ENCODE peak calls at places on chromosomes 12 and 14, in ten cellular contexts. M is hypothalamus, S is A172, X is AG04450, U is ELR, B is heart right ventricle, E is omental fat pad, W is mucosa of descending colon, R is NCI-H1694, Z is amygdala. A is an unnamed sample.

GRCh38 chr14:65261425-65261920 is 151.1 kb upstream of the FUT8 start:
- DNase-seq in M (no peak), S (no peak), X (no peak), U (peak; percentile 70), B (no peak), E (no peak), W (no peak), R (no peak), Z (no peak), A (no peak)

GRCh38 chr12:9606736-9607372 is 862 bp downstream of the KLRB1 start:
- DNase-seq in M (no peak), S (no peak), X (no peak), U (no peak), B (no peak), E (no peak), W (no peak), R (no peak), Z (no peak), A (no peak)

GRCh38 chr14:104955396-104955770 is 22.8 kb downstream of the AHNAK2 start:
- DNase-seq in M (no peak), S (no peak), X (no peak), U (no peak), B (no peak), E (no peak), W (no peak), R (no peak), Z (no peak), A (no peak)

GRCh38 chr12:57611810-57612710 is 825 bp downstream of the ARHGEF25 start:
- DNase-seq in M (no peak), S (no peak), X (no peak), U (no peak), B (no peak), E (no peak), W (no peak), R (peak; percentile 76), Z (no peak), A (no peak)

GRCh38 chr14:22283000-22283399 is 306.0 kb downstream of the DAD1 start:
- DNase-seq in M (no peak), S (no peak), X (no peak), U (no peak), B (no peak), E (no peak), W (no peak), R (no peak), Z (no peak), A (no peak)

GRCh38 chr14:52111583-52111982 is 42.7 kb upstream of the NID2 start:
- DNase-seq in M (no peak), S (peak; percentile 26), X (no peak), U (peak; percentile 94), B (no peak), E (no peak), W (no peak), R (no peak), Z (no peak), A (no peak)

GRCh38 chr12:77315407-77315806 is 250.0 kb upstream of the E2F7 start:
- DNase-seq in M (no peak), S (no peak), X (no peak), U (no peak), B (no peak), E (no peak), W (no peak), R (no peak), Z (no peak), A (no peak)

GRCh38 chr12:69685810-69686209 is 13.3 kb downstream of the BEST3 start:
- DNase-seq in M (no peak), S (peak; percentile 41), X (no peak), U (peak; percentile 85), B (no peak), E (no peak), W (no peak), R (no peak), Z (no peak), A (no peak)

GRCh38 chr14:23751591-23751990 is 115.4 kb downstream of the DHRS2 start:
- DNase-seq in M (no peak), S (no peak), X (no peak), U (peak; percentile 3), B (no peak), E (no peak), W (no peak), R (no peak), Z (no peak), A (no peak)

GRCh38 chr12:131047789-131048610 is 94.3 kb downstream of the ADGRD1 start:
- DNase-seq in M (no peak), S (no peak), X (no peak), U (no peak), B (peak; percentile 77), E (no peak), W (peak; percentile 54), R (no peak), Z (no peak), A (peak; percentile 91)

GRCh38 chr14:27002179-27002578 is 404.3 kb upstream of the NOVA1 start:
- DNase-seq in M (no peak), S (no peak), X (no peak), U (no peak), B (no peak), E (no peak), W (no peak), R (no peak), Z (no peak), A (no peak)

GRCh38 chr14:49594347-49595089 is 4.2 kb upstream of the LRR1 start:
- DNase-seq in M (no peak), S (no peak), X (peak; percentile 46), U (peak; percentile 52), B (no peak), E (no peak), W (no peak), R (no peak), Z (no peak), A (no peak)

GRCh38 chr12:114311966-114312365 is 94.0 kb downstream of the TBX5 start:
- DNase-seq in M (peak; percentile 0), S (peak; percentile 28), X (no peak), U (peak; percentile 35), B (peak; percentile 9), E (no peak), W (no peak), R (no peak), Z (no peak), A (no peak)

GRCh38 chr12:104182621-104183378 is 32.8 kb upstream of the TXNRD1 start:
- DNase-seq in M (no peak), S (no peak), X (no peak), U (no peak), B (no peak), E (no peak), W (no peak), R (no peak), Z (no peak), A (no peak)

GRCh38 chr12:68119724-68120211 is 39.8 kb downstream of the IFNG start:
- DNase-seq in M (no peak), S (peak; percentile 11), X (no peak), U (no peak), B (no peak), E (no peak), W (no peak), R (no peak), Z (peak; percentile 6), A (no peak)

GRCh38 chr14:35949933-35950332 is 123.8 kb downstream of the BRMS1L start:
- DNase-seq in M (no peak), S (no peak), X (no peak), U (no peak), B (no peak), E (no peak), W (no peak), R (no peak), Z (no peak), A (no peak)

GRCh38 chr14:100381386-100382105 is 58.4 kb downstream of the SLC25A47 start:
- DNase-seq in M (no peak), S (no peak), X (no peak), U (no peak), B (no peak), E (no peak), W (no peak), R (no peak), Z (no peak), A (no peak)

GRCh38 chr14:20690848-20691640 is 2.5 kb downstream of the ANG start:
- DNase-seq in M (no peak), S (peak; percentile 66), X (no peak), U (peak; percentile 72), B (peak; percentile 57), E (no peak), W (no peak), R (peak; percentile 86), Z (no peak), A (no peak)

GRCh38 chr12:71440393-71441349 is 1.1 kb downstream of the LGR5 start:
- DNase-seq in M (no peak), S (no peak), X (no peak), U (peak; percentile 13), B (no peak), E (no peak), W (peak; percentile 54), R (no peak), Z (no peak), A (no peak)